ENCODE peak calls at places on chromosome 13, in six cellular contexts. T is H9, O is IMR-90, L is H1, C is mesendoderm, X is trophoblast cell. P is an unnamed sample.

GRCh38 chr13:73751290-73751689 is 382.9 kb downstream of the KLF12 start:
- DNase-seq in T (no peak), O (no peak), L (no peak), C (no peak), X (peak; percentile 55), P (no peak)

GRCh38 chr13:78603240-78603947 is at the start of gene POU4F1:
- DNase-seq in T (peak; percentile 93), O (peak; percentile 11), L (no peak), C (peak; percentile 88), X (peak; percentile 11), P (peak; percentile 81)

GRCh38 chr13:33072282-33072681 is 56.1 kb downstream of the KL start:
- DNase-seq in T (no peak), O (no peak), L (no peak), C (peak; percentile 28), X (no peak), P (no peak)

GRCh38 chr13:109351236-109351635 is 435.1 kb downstream of the IRS2 start:
- DNase-seq in T (no peak), O (no peak), L (no peak), C (no peak), X (no peak), P (no peak)

GRCh38 chr13:76852991-76853390 is 33.2 kb downstream of the KCTD12 start:
- DNase-seq in T (no peak), O (peak; percentile 59), L (no peak), C (no peak), X (peak; percentile 34), P (no peak)

GRCh38 chr13:52711277-52711676 is 28.3 kb downstream of the CNMD start:
- DNase-seq in T (peak; percentile 50), O (no peak), L (no peak), C (peak; percentile 55), X (no peak), P (peak; percentile 21)

GRCh38 chr13:45773944-45774343 is 71.8 kb downstream of the CBY2 start:
- DNase-seq in T (no peak), O (no peak), L (no peak), C (no peak), X (no peak), P (no peak)

GRCh38 chr13:41413907-41414306 is 43.4 kb upstream of the RGCC start:
- DNase-seq in T (no peak), O (no peak), L (no peak), C (no peak), X (no peak), P (no peak)

GRCh38 chr13:39051157-39051556 is 12.9 kb downstream of the NHLRC3 start:
- DNase-seq in T (no peak), O (peak; percentile 50), L (no peak), C (peak; percentile 52), X (no peak), P (peak; percentile 26)

GRCh38 chr13:37777676-37778075 is 91.9 kb downstream of the TRPC4 start:
- DNase-seq in T (no peak), O (no peak), L (no peak), C (no peak), X (no peak), P (no peak)

GRCh38 chr13:37313383-37313782 is 207.9 kb upstream of the CSNK1A1L start:
- DNase-seq in T (no peak), O (peak; percentile 92), L (no peak), C (no peak), X (no peak), P (no peak)

GRCh38 chr13:114102521-114103288 is 29.7 kb downstream of the RASA3 start:
- DNase-seq in T (no peak), O (no peak), L (no peak), C (no peak), X (no peak), P (no peak)

GRCh38 chr13:114106991-114107685 is 25.3 kb downstream of the RASA3 start:
- DNase-seq in T (no peak), O (no peak), L (no peak), C (no peak), X (no peak), P (no peak)

GRCh38 chr13:114105351-114106225 is 26.8 kb downstream of the RASA3 start:
- DNase-seq in T (no peak), O (no peak), L (no peak), C (no peak), X (no peak), P (no peak)

GRCh38 chr13:114106526-114106925 is 25.9 kb downstream of the RASA3 start:
- DNase-seq in T (no peak), O (no peak), L (no peak), C (no peak), X (no peak), P (no peak)

GRCh38 chr13:114104626-114105350 is 27.6 kb downstream of the RASA3 start:
- DNase-seq in T (no peak), O (no peak), L (no peak), C (no peak), X (no peak), P (no peak)
- H2AK5ac ChIP-seq in T (no peak overlapping the region), O (no peak overlapping the region), L (no peak overlapping the region), C (no peak overlapping the region), X (peak overlapping the region; percentile 78), P (peak overlapping the region; percentile 98)

GRCh38 chr13:99525967-99526366 is 24.7 kb downstream of the TM9SF2 start:
- DNase-seq in T (no peak), O (peak; percentile 8), L (no peak), C (peak; percentile 22), X (no peak), P (no peak)
- H3K23ac ChIP-seq in T (no peak overlapping the region), O (no peak overlapping the region), L (no peak overlapping the region), C (no peak overlapping the region), X (no peak overlapping the region), P (no peak overlapping the region)

DNA sequence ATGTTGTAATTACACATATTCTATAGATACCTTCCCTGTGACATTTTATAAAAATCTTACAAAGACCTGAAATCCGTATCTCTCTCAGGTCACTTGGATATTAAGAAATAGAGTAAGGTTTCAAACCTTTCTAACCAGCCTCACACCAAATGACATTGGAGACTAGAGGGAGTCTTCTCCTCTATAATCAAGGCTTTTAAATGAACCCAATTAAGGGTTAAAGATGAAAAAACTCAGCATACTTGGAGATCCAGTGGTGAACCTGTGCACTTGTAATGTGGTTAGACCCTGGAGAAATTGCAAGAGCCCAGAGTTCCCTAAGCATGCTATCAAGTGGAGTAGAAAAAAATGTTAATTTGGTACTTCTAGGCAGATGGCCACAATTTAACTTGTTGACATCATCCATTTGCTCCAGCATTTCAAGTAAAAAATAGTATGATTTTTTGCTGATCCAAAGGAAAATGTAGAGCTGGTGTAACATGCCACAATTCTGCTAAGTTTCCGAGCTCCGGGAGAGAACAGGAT is 554.2 kb upstream of the MIR17HG start:
- DNase-seq in T (no peak), O (no peak), L (no peak), C (no peak), X (no peak), P (no peak)
- H2AK5ac ChIP-seq in T (no peak overlapping the region), O (no peak overlapping the region), L (no peak overlapping the region), C (no peak overlapping the region), X (no peak overlapping the region), P (no peak overlapping the region)

DNA sequence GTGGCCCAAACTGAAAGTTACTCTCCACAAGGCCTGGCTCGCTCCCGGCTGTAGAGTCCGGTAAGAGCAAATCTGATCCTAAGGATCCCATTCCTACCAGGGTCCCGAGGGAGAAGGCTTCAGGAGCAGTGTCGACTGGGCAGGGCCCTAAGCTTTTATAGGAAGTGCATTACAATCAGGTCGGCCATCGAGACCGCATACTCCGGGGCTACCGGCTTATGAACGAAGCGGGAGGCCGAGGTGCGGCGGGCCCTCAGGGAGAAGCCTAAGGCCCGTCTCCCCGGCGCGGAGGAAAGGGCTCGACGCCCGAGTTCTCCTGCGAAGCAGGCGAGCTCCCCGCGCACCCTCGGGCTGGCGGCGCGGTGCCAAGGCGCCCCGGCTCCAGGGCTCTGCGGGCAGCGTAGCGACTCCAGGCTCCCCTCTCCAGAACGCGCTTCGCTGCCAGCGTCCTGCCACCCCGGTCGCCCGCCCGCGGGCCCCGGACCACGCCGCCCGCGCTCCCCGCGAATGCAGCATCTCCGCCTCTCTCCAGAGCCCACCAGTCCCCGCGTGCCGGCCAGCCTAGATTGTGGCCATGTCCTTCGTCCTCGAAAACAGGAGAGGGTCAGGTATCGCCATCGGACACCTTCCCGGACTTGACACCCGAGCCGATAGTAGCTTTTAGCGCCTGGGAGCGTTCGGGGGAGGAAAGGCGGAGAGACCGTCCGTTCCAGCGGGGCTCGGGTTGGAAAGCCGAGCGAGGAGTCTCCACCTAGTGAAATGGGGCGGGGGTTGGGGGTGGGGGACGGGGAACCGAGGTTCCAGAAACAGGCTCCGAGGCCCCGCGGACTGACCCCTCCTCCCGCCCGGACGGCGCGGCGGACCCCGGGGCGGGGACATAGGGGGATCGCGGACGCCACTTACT is 1.3 kb downstream of the EFNB2 start:
- DNase-seq in T (no peak), O (peak; percentile 63), L (no peak), C (peak; percentile 78), X (peak; percentile 8), P (no peak)
- H3K23ac ChIP-seq in T (no peak overlapping the region), O (peak overlapping the region; percentile 93), L (no peak overlapping the region), C (peak overlapping the region; percentile 95), X (peak overlapping the region; percentile 37), P (no peak overlapping the region)